ENCODE peak calls at places on chromosome 17, in nine cellular contexts. M is IMR-90; C is A549; F is adrenal gland; J is CD8-positive, alpha-beta T cell; Z is HCT116; L is colonic mucosa; E is choroid plexus epithelial cell; A is cardiac fibroblast. Y is an unnamed sample.
A peak's percentile ranks its signal among the peaks of the same experiment; 100 is the strongest.

GRCh38 chr17:4592240-4593005 is 8.1 kb downstream of the SMTNL2 start:
- DNase-seq in E (no peak), A (no peak), Z (no peak), J (no peak), L (no peak), M (no peak), C (no peak), F (no peak), Y (no peak)

GRCh38 chr17:42562845-42563509 is 1.0 kb downstream of the COASY start:
- DNase-seq in L (no peak), Z (no peak), F (no peak), J (no peak), C (no peak), A (peak; percentile 42), E (no peak), M (peak; percentile 28), Y (peak; percentile 40)

GRCh38 chr17:49687878-49688491 is 10.1 kb upstream of the SPOP start:
- DNase-seq in Z (no peak), L (no peak), C (no peak), E (peak; percentile 78), F (no peak), A (peak; percentile 71), M (peak; percentile 61), J (peak; percentile 63), Y (peak; percentile 84)

GRCh38 chr17:17757391-17757791 is 76.1 kb downstream of the RAI1 start:
- DNase-seq in L (no peak), J (peak; percentile 72), E (no peak), M (no peak), F (no peak), C (no peak), A (no peak), Z (no peak), Y (no peak)

GRCh38 chr17:9261059-9262029 is 240.0 kb downstream of the NTN1 start:
- DNase-seq in C (no peak), L (no peak), E (no peak), Z (no peak), A (no peak), F (no peak), J (no peak), M (no peak), Y (no peak)

GRCh38 chr17:27523712-27524111 is 67.5 kb downstream of the KSR1 start:
- DNase-seq in F (no peak), M (no peak), E (no peak), A (no peak), Z (peak; percentile 36), L (no peak), J (no peak), C (no peak), Y (no peak)

GRCh38 chr17:57422574-57423164 is 166.3 kb downstream of the MSI2 start:
- DNase-seq in C (no peak), J (no peak), F (peak; percentile 90), E (no peak), M (peak; percentile 57), Z (peak; percentile 89), A (peak; percentile 78), L (no peak), Y (peak; percentile 46)

GRCh38 chr17:31068291-31068690 is 26.5 kb upstream of the NF1 start:
- DNase-seq in M (peak; percentile 41), J (peak; percentile 52), Z (peak; percentile 40), F (peak; percentile 72), L (peak; percentile 64), E (peak; percentile 62), A (peak; percentile 48), C (no peak), Y (peak; percentile 44)

GRCh38 chr17:64240261-64240740 is 22.8 kb downstream of the TEX2 start:
- DNase-seq in Z (no peak), E (no peak), L (no peak), C (no peak), J (no peak), A (no peak), F (peak; percentile 65), M (peak; percentile 21), Y (peak; percentile 29)

GRCh38 chr17:30380643-30381419 is 2.1 kb downstream of the CPD start:
- DNase-seq in C (no peak), F (no peak), A (no peak), J (no peak), M (no peak), Z (no peak), E (no peak), L (no peak), Y (no peak)

GRCh38 chr17:5955764-5956163 is 114.4 kb upstream of the WSCD1 start:
- DNase-seq in L (no peak), C (no peak), M (no peak), F (no peak), Z (no peak), J (no peak), A (no peak), E (no peak), Y (no peak)

GRCh38 chr17:22454070-22454999 is 762.0 kb downstream of the KCNJ18 start:
- DNase-seq in F (no peak), Z (no peak), L (no peak), J (no peak), A (no peak), E (no peak), C (no peak), M (no peak), Y (no peak)

GRCh38 chr17:68198931-68199836 is 48.7 kb upstream of the AMZ2 start:
- DNase-seq in E (peak; percentile 6), F (no peak), C (peak; percentile 41), M (no peak), J (peak; percentile 67), L (no peak), Z (no peak), A (peak; percentile 13), Y (no peak)

DNA sequence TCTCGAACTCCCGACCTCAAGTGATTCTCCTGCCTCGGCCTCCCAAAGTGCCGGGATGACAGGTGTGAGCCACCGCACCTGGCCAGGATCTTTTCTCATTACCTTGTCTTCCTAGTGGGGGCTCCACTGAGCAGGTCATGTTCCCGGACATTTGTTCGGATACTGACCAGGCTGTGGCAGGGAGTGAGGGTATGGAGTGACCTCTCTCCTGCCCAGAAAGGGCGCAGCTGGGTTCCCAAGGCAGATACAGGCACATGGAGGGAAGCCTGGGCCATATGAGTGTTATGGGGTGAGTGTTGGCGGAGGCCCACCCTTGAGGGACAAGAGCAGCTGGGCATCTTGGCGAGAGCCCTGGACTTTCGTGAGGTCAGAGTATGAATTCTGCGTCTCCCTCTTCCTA is 5.5 kb downstream of the SERPINF1 start:
- DNase-seq in C (no peak), Z (no peak), E (no peak), L (no peak), A (no peak), F (no peak), M (no peak), J (no peak), Y (no peak)
- TF ChIP-seq CTCF in C (peak; percentile 12), Z (peak; percentile 44), E (peak; percentile 14), L (no peak), A (no peak), F (no peak), M (peak; percentile 2), J (no peak), Y (no peak)

DNA sequence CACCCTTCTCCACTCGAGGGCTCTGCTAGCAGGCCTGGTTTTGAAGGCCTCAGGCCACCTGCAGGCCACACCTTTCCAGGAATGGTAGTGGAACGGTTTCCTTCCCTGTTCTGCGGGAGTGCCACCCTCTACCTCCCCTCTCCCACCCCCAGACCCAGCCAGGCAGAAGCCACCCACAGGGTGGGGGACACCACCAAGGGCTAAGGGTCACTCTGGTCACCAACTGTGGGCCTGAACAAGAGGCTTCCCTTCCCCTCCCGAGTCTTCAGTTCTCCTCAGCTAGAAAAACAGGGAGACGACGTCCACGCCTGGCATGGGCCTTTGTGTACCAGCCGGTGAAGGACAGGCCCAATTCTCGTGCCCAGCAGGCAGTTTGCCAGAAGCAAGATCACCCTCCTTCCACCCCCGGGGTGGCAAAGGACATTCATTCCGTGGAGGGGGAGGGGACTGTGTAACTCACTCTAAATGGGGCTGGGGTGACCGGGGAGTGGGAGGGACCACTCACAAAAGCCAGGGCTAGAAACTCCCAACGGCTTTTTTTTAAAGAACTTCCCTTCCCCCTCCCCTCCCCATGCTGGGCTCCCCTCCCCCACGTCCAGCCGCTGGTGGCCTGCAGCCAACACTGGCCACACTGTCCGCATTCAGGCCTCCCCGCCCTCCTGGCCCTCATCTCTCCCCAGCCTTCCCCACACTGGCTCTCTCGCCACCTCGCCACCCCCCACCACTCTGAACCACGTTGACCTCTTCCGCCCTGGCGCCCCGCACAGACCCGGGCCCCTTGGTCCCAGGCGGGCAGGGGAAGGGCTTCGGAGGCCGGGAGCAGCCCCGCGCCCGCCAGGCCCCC is 7.7 kb downstream of the CBX4 start:
- DNase-seq in F (peak; percentile 85), L (peak; percentile 61), J (no peak), C (no peak), Z (no peak), A (no peak), E (peak; percentile 24), M (no peak), Y (peak; percentile 38)
- H3K4me3 ChIP-seq in F (peak overlapping the region; percentile 21), L (peak overlapping the region; percentile 11), J (no peak overlapping the region), C (peak overlapping the region; percentile 36), Z (no peak overlapping the region), A (no peak overlapping the region), E (no peak overlapping the region), M (no peak overlapping the region), Y (no peak overlapping the region)

GRCh38 chr17:59769891-59770290 is 62.4 kb downstream of the VMP1 start:
- DNase-seq in C (no peak), Z (no peak), E (no peak), J (no peak), F (no peak), L (no peak), A (peak; percentile 73), M (no peak), Y (peak; percentile 57)
- TF ChIP-seq CTCF in C (no peak), Z (no peak), E (no peak), J (no peak), F (no peak), L (no peak), A (no peak), M (no peak), Y (no peak)

DNA sequence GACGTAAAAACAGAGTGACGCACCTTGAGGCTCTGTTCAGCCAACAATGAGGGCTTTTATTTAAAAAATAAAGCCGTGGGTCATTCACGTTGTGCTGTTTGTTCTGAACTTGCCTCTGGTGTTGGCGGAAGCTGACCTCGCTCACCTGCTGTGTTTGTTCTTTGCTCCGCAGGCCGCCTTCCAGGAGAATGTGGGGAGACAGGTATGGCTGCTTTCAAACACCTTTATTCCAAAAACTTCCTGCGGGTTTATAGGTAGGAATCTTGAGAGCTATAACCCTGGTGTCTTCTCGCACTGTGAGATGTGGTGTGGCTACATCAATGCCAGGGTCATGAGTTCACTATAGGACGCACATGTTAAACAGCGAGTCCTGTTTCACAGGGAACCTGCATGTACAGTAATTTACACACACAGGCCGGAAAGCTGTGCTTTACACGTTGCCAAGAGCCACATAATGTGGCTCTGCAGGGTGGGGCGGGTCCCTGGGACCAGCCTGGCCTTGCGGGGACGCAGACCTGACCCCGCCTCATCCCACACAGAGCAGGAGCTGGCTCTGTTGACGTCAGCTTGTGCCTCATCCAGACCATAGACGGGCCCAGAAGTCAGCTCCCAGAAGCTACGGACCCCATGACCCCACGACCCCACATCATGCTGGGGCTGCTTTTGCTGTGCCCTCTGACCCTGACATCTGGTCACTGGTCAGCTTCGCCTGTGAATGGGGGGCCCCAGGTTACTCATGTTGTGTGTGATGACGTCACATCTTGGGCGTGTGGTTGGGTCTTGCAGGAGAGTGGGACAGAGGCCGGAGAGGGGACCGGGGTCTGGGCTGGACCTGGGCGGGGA is 49.9 kb upstream of the ZNF750 start:
- DNase-seq in A (no peak), E (no peak), M (no peak), J (no peak), F (no peak), L (peak; percentile 83), C (no peak), Z (peak; percentile 16), Y (no peak)
- H3K4me3 ChIP-seq in A (no peak overlapping the region), E (no peak overlapping the region), M (no peak overlapping the region), J (no peak overlapping the region), F (no peak overlapping the region), L (no peak overlapping the region), C (no peak overlapping the region), Z (no peak overlapping the region), Y (no peak overlapping the region)

GRCh38 chr17:7781467-7781866 is 52.5 kb upstream of the KDM6B start:
- DNase-seq in C (no peak), Z (no peak), E (peak; percentile 16), L (no peak), J (no peak), A (peak; percentile 22), M (no peak), F (no peak), Y (no peak)
- TF ChIP-seq CTCF in C (no peak), Z (no peak), E (no peak), L (no peak), J (no peak), A (no peak), M (no peak), F (no peak), Y (no peak)